ENCODE peak calls at places on chromosomes 4 and X, in seven cellular contexts. One of them, this sample, is unnamed.

GRCh38 chr4:69823481-69824186 is 36.3 kb downstream of the SULT1E1 start:
- DNase-seq in right lobe of liver: peak
- DNase-seq in HCT116: peak
- DNase-seq in dorsolateral prefrontal cortex: no peak
- DNase-seq in brain microvascular endothelial cell: peak
- DNase-seq in psoas muscle: no peak
- DNase-seq in neural progenitor cell: peak
- DNase-seq in this sample: peak

GRCh38 chr4:76420901-76421581 is at the start of gene CCDC158:
- DNase-seq in psoas muscle: peak
- DNase-seq in brain microvascular endothelial cell: no peak
- DNase-seq in neural progenitor cell: no peak
- DNase-seq in HCT116: no peak
- DNase-seq in dorsolateral prefrontal cortex: no peak
- DNase-seq in right lobe of liver: peak
- DNase-seq in this sample: no peak

GRCh38 chr4:24995346-24995745 is 35.4 kb downstream of the LGI2 start:
- DNase-seq in psoas muscle: no peak
- DNase-seq in brain microvascular endothelial cell: no peak
- DNase-seq in neural progenitor cell: no peak
- DNase-seq in HCT116: no peak
- DNase-seq in dorsolateral prefrontal cortex: no peak
- DNase-seq in right lobe of liver: no peak
- DNase-seq in this sample: no peak

GRCh38 chr4:10974371-10974770 is 289.8 kb upstream of the CLNK start:
- DNase-seq in psoas muscle: no peak
- DNase-seq in neural progenitor cell: no peak
- DNase-seq in dorsolateral prefrontal cortex: no peak
- DNase-seq in right lobe of liver: no peak
- DNase-seq in HCT116: no peak
- DNase-seq in brain microvascular endothelial cell: no peak
- DNase-seq in this sample: no peak

GRCh38 chrX:34918856-34919255 is 23.7 kb upstream of the FAM47B start:
- DNase-seq in HCT116: no peak
- DNase-seq in right lobe of liver: no peak
- DNase-seq in psoas muscle: no peak
- DNase-seq in dorsolateral prefrontal cortex: no peak
- DNase-seq in neural progenitor cell: peak
- DNase-seq in brain microvascular endothelial cell: peak
- DNase-seq in this sample: peak

GRCh38 chr4:17030543-17030942 is 132.1 kb upstream of the LDB2 start:
- DNase-seq in neural progenitor cell: no peak
- DNase-seq in brain microvascular endothelial cell: peak
- DNase-seq in right lobe of liver: no peak
- DNase-seq in HCT116: peak
- DNase-seq in psoas muscle: no peak
- DNase-seq in dorsolateral prefrontal cortex: no peak
- DNase-seq in this sample: peak

GRCh38 chrX:17860811-17861495 is at the start of gene RAI2:
- DNase-seq in HCT116: no peak
- DNase-seq in psoas muscle: peak
- DNase-seq in brain microvascular endothelial cell: no peak
- DNase-seq in dorsolateral prefrontal cortex: no peak
- DNase-seq in right lobe of liver: peak
- DNase-seq in neural progenitor cell: peak
- DNase-seq in this sample: no peak

GRCh38 chr4:175946472-175947116 is 119.0 kb upstream of the WDR17 start:
- DNase-seq in brain microvascular endothelial cell: no peak
- DNase-seq in neural progenitor cell: no peak
- DNase-seq in psoas muscle: no peak
- DNase-seq in right lobe of liver: no peak
- DNase-seq in HCT116: no peak
- DNase-seq in dorsolateral prefrontal cortex: no peak
- DNase-seq in this sample: no peak

GRCh38 chr4:173420324-173420752 is 21.4 kb upstream of the SCRG1 start:
- DNase-seq in right lobe of liver: no peak
- DNase-seq in brain microvascular endothelial cell: no peak
- DNase-seq in neural progenitor cell: no peak
- DNase-seq in HCT116: peak
- DNase-seq in psoas muscle: no peak
- DNase-seq in dorsolateral prefrontal cortex: no peak
- DNase-seq in this sample: peak

GRCh38 chr4:173367946-173368345 is 2.8 kb upstream of the SAP30 start:
- DNase-seq in brain microvascular endothelial cell: no peak
- DNase-seq in dorsolateral prefrontal cortex: no peak
- DNase-seq in right lobe of liver: no peak
- DNase-seq in HCT116: no peak
- DNase-seq in neural progenitor cell: no peak
- DNase-seq in psoas muscle: no peak
- DNase-seq in this sample: peak

GRCh38 chrX:94216738-94217137 is 542.7 kb downstream of the FAM133A start:
- DNase-seq in HCT116: no peak
- DNase-seq in neural progenitor cell: no peak
- DNase-seq in brain microvascular endothelial cell: no peak
- DNase-seq in right lobe of liver: no peak
- DNase-seq in psoas muscle: no peak
- DNase-seq in dorsolateral prefrontal cortex: no peak
- DNase-seq in this sample: no peak

GRCh38 chr4:113083346-113083745 is 33.9 kb downstream of the ANK2 start:
- DNase-seq in HCT116: no peak
- DNase-seq in dorsolateral prefrontal cortex: no peak
- DNase-seq in neural progenitor cell: no peak
- DNase-seq in psoas muscle: no peak
- DNase-seq in brain microvascular endothelial cell: no peak
- DNase-seq in right lobe of liver: no peak
- DNase-seq in this sample: no peak

GRCh38 chrX:111652719-111653118 is 28.3 kb upstream of the ALG13 start:
- DNase-seq in neural progenitor cell: peak
- DNase-seq in dorsolateral prefrontal cortex: no peak
- DNase-seq in brain microvascular endothelial cell: no peak
- DNase-seq in right lobe of liver: no peak
- DNase-seq in HCT116: no peak
- DNase-seq in psoas muscle: no peak
- DNase-seq in this sample: no peak

GRCh38 chr4:46462746-46463145 is 72.8 kb upstream of the GABRA2 start:
- DNase-seq in right lobe of liver: no peak
- DNase-seq in psoas muscle: no peak
- DNase-seq in brain microvascular endothelial cell: no peak
- DNase-seq in neural progenitor cell: no peak
- DNase-seq in dorsolateral prefrontal cortex: no peak
- DNase-seq in HCT116: no peak
- DNase-seq in this sample: no peak

GRCh38 chr4:105748222-105748621 is 39.6 kb downstream of the GSTCD start:
- DNase-seq in psoas muscle: no peak
- DNase-seq in dorsolateral prefrontal cortex: no peak
- DNase-seq in brain microvascular endothelial cell: no peak
- DNase-seq in neural progenitor cell: no peak
- DNase-seq in right lobe of liver: no peak
- DNase-seq in HCT116: no peak
- DNase-seq in this sample: no peak

DNA sequence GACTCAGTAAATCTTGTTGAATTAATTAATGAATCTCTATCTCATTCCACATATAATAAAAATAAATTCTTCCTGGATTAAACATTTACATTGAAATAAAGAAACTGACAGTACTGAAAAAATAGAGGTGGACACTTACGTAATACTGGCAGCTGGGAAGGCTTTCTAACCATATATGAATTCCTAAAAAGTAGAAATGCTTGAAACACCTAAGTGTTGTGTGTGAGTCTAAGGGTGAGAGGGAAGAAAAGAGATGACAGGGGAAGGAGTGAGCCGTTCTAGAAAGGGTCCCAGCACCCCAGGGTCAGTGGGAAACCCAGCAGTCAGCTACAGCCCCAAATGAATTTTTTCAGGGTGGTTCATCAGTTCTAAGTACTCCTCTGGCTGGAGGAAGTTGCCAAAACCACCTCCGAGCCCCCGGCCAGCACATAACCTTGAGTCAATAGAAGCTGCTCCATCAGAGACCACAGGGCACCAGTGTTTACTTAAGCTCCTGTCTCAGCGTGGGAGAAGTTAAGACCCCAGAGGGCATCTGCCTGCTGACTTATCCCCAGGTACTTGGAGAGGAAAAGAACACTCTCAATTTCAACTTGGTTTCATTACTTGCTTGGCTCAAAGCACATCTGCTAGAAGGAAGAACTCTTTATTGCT is 18.3 kb downstream of the GAB3 start:
- DNase-seq in brain microvascular endothelial cell: peak
- DNase-seq in psoas muscle: no peak
- DNase-seq in right lobe of liver: no peak
- DNase-seq in neural progenitor cell: no peak
- DNase-seq in HCT116: no peak
- DNase-seq in dorsolateral prefrontal cortex: no peak
- DNase-seq in this sample: peak
- H3K4me3 ChIP-seq in brain microvascular endothelial cell: no peak
- H3K4me3 ChIP-seq in psoas muscle: no peak
- H3K4me3 ChIP-seq in right lobe of liver: no peak
- H3K4me3 ChIP-seq in neural progenitor cell: no peak
- H3K4me3 ChIP-seq in HCT116: no peak
- H3K4me3 ChIP-seq in dorsolateral prefrontal cortex: no peak
- H3K4me3 ChIP-seq in this sample: peak

DNA sequence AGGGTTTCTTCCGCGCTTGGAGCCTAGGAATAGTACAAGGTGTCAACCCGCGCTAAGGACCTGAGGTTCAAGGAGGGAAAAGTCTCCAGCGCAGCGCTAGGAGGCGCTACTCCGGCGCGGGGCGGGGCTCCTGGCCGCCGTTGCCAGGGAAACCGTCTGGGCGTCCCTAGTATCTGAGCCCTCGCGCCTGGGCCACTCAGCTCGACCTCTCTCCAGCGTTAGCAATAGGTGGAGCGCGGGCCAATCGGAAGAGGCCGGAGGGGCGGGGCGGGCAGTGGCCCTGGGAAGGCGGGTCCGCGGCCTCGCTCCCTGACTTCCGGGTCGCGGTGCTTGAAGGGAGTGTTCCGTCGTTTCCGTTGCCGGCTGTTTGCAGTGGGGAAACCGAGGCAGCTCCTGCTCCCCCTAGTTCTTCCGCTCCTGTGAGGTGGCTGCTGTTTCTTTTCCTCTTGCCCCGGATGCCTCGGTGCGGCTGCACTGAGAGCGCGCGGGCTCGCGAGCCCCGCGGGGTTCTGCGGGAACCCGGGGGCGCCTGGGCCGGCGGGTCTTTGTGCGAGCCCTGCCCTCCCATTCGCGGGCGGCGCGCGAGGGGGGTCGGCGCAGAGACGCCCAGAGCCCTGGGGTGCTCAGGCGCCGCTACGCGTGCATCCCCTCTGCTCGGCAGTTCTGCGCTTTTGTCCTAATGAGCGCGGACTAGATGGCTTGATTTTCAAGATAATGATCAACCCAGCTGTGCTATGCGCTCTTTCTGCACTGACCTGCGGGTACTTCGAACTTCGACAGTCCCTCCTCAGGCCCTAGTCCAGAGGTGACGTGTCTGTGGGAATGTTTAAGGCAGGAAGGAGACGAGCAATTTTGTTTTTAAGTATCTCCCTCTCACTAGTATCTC is at the start of gene ELMOD2:
- DNase-seq in dorsolateral prefrontal cortex: peak
- DNase-seq in neural progenitor cell: peak
- DNase-seq in right lobe of liver: peak
- DNase-seq in HCT116: peak
- DNase-seq in brain microvascular endothelial cell: peak
- DNase-seq in psoas muscle: peak
- DNase-seq in this sample: peak
- H3K4me3 ChIP-seq in dorsolateral prefrontal cortex: peak
- H3K4me3 ChIP-seq in neural progenitor cell: peak
- H3K4me3 ChIP-seq in right lobe of liver: peak
- H3K4me3 ChIP-seq in HCT116: peak
- H3K4me3 ChIP-seq in brain microvascular endothelial cell: peak
- H3K4me3 ChIP-seq in psoas muscle: peak
- H3K4me3 ChIP-seq in this sample: peak

GRCh38 chr4:185382754-185383153 is 13.0 kb downstream of the LRP2BP start:
- DNase-seq in dorsolateral prefrontal cortex: no peak
- DNase-seq in neural progenitor cell: no peak
- DNase-seq in brain microvascular endothelial cell: no peak
- DNase-seq in HCT116: no peak
- DNase-seq in psoas muscle: no peak
- DNase-seq in right lobe of liver: no peak
- DNase-seq in this sample: no peak

GRCh38 chr4:185381794-185382193 is 13.9 kb downstream of the LRP2BP start:
- DNase-seq in neural progenitor cell: no peak
- DNase-seq in HCT116: no peak
- DNase-seq in psoas muscle: no peak
- DNase-seq in right lobe of liver: no peak
- DNase-seq in dorsolateral prefrontal cortex: no peak
- DNase-seq in brain microvascular endothelial cell: no peak
- DNase-seq in this sample: no peak

GRCh38 chr4:185383451-185383850 is 12.3 kb downstream of the LRP2BP start:
- DNase-seq in HCT116: no peak
- DNase-seq in right lobe of liver: no peak
- DNase-seq in psoas muscle: no peak
- DNase-seq in neural progenitor cell: no peak
- DNase-seq in brain microvascular endothelial cell: no peak
- DNase-seq in dorsolateral prefrontal cortex: no peak
- DNase-seq in this sample: peak

GRCh38 chr4:185384877-185385465 is 10.8 kb downstream of the LRP2BP start:
- DNase-seq in dorsolateral prefrontal cortex: no peak
- DNase-seq in psoas muscle: no peak
- DNase-seq in HCT116: no peak
- DNase-seq in brain microvascular endothelial cell: no peak
- DNase-seq in right lobe of liver: no peak
- DNase-seq in neural progenitor cell: no peak
- DNase-seq in this sample: no peak

DNA sequence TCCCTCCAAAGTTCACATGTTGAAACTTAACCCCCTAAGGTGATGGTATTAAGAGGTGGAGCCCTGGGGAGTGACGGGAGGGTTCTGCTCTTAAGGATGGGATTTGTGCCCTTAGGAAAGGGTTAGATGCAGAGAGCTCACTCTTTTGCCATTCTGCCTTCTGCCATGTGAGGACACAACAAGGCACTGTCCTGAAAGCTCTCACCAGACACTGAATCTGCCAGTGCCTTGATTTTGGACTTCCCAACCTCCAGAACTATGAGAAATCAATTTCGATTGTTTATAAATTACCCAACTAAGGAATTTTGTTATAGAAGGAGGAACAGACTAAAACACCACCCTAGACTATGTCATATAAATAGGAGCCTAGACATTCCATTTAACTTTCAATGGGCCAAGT is 11.7 kb downstream of the LRP2BP start:
- DNase-seq in psoas muscle: no peak
- DNase-seq in HCT116: no peak
- DNase-seq in right lobe of liver: no peak
- DNase-seq in brain microvascular endothelial cell: no peak
- DNase-seq in neural progenitor cell: no peak
- DNase-seq in dorsolateral prefrontal cortex: no peak
- DNase-seq in this sample: no peak
- H3K4me3 ChIP-seq in psoas muscle: no peak
- H3K4me3 ChIP-seq in HCT116: no peak
- H3K4me3 ChIP-seq in right lobe of liver: no peak
- H3K4me3 ChIP-seq in brain microvascular endothelial cell: no peak
- H3K4me3 ChIP-seq in neural progenitor cell: no peak
- H3K4me3 ChIP-seq in dorsolateral prefrontal cortex: no peak
- H3K4me3 ChIP-seq in this sample: no peak

GRCh38 chr4:88531549-88531948 is 8.0 kb upstream of the PYURF start:
- DNase-seq in psoas muscle: no peak
- DNase-seq in right lobe of liver: no peak
- DNase-seq in HCT116: no peak
- DNase-seq in dorsolateral prefrontal cortex: no peak
- DNase-seq in brain microvascular endothelial cell: no peak
- DNase-seq in neural progenitor cell: no peak
- DNase-seq in this sample: no peak
- H3K4me3 ChIP-seq in psoas muscle: no peak
- H3K4me3 ChIP-seq in right lobe of liver: no peak
- H3K4me3 ChIP-seq in HCT116: no peak
- H3K4me3 ChIP-seq in dorsolateral prefrontal cortex: no peak
- H3K4me3 ChIP-seq in brain microvascular endothelial cell: no peak
- H3K4me3 ChIP-seq in neural progenitor cell: no peak
- H3K4me3 ChIP-seq in this sample: no peak

This sample was measured in PC-3.